ENCODE peak calls at places on chromosomes 12 and 14, in nine cellular contexts. Z, Y, N, E, G, P, U, F and S are unnamed samples.

GRCh38 chr14:105470812-105471771 is 3.5 kb upstream of the CRIP2 start:
- DNase-seq in Y (no peak), P (no peak), E (no peak), F (no peak), G (no peak), Z (no peak), U (no peak), N (no peak), S (no peak)

GRCh38 chr12:127690161-127690560 is 576.8 kb upstream of the TMEM132C start:
- DNase-seq in N (peak), P (no peak), F (no peak), Z (no peak), U (no peak), G (no peak), Y (no peak), E (no peak), S (no peak)

GRCh38 chr12:59843260-59843843 is 247.5 kb downstream of the SLC16A7 start:
- DNase-seq in P (no peak), F (no peak), E (no peak), N (no peak), G (no peak), Z (peak), Y (no peak), U (peak), S (no peak)

GRCh38 chr12:53327435-53328042 is 6.1 kb upstream of the AAAS start:
- DNase-seq in U (no peak), G (no peak), P (no peak), Z (no peak), N (no peak), Y (no peak), E (no peak), F (no peak), S (no peak)

GRCh38 chr12:40819427-40820108 is 127.3 kb downstream of the CNTN1 start:
- DNase-seq in G (no peak), U (peak), E (no peak), P (no peak), Z (no peak), Y (no peak), N (no peak), F (no peak), S (peak)

GRCh38 chr12:121518656-121519055 is 62.2 kb downstream of the KDM2B start:
- DNase-seq in F (no peak), E (no peak), G (no peak), N (no peak), U (no peak), P (no peak), Y (no peak), Z (no peak), S (no peak)

GRCh38 chr12:53097564-53098353 is at the start of gene IGFBP6:
- DNase-seq in U (peak), G (peak), Y (no peak), E (peak), F (peak), N (peak), P (no peak), Z (peak), S (peak)

GRCh38 chr12:124228050-124228711 is 66.7 kb upstream of the RFLNA start:
- DNase-seq in Z (no peak), F (no peak), G (no peak), P (no peak), N (no peak), U (no peak), Y (no peak), E (no peak), S (no peak)

GRCh38 chr14:68124885-68125731 is 305.5 kb downstream of the RAD51B start:
- DNase-seq in Z (no peak), F (no peak), N (peak), G (peak), E (no peak), U (no peak), P (no peak), Y (no peak), S (no peak)

GRCh38 chr12:89949457-89950195 is 241.0 kb upstream of the ATP2B1 start:
- DNase-seq in F (peak), Z (peak), U (no peak), P (no peak), Y (peak), N (peak), E (no peak), G (peak), S (no peak)

GRCh38 chr14:31486764-31487163 is 1.1 kb downstream of the GPR33 start:
- DNase-seq in U (no peak), G (no peak), P (no peak), Z (no peak), E (no peak), F (no peak), N (no peak), Y (no peak), S (no peak)

GRCh38 chr12:131413006-131413405 is 297.9 kb upstream of the SFSWAP start:
- DNase-seq in F (no peak), U (no peak), Y (no peak), G (no peak), E (no peak), P (no peak), Z (no peak), N (no peak), S (no peak)

GRCh38 chr12:46752396-46752795 is 73.4 kb downstream of the SLC38A4 start:
- DNase-seq in Y (no peak), G (no peak), U (no peak), E (no peak), N (no peak), Z (no peak), P (no peak), F (no peak), S (peak)

GRCh38 chr12:810635-811415 is 58.4 kb downstream of the WNK1 start:
- DNase-seq in E (no peak), N (no peak), G (no peak), U (no peak), Y (no peak), F (no peak), Z (no peak), P (no peak), S (no peak)

GRCh38 chr12:117316336-117316735 is 45.1 kb downstream of the NOS1 start:
- DNase-seq in U (no peak), Z (no peak), G (no peak), P (no peak), E (no peak), N (no peak), Y (no peak), F (no peak), S (no peak)

GRCh38 chr14:68683326-68683725 is 109.5 kb downstream of the ZFP36L1 start:
- DNase-seq in Z (no peak), Y (no peak), G (peak), N (no peak), U (no peak), E (no peak), P (no peak), F (no peak), S (no peak)

GRCh38 chr12:6769003-6769389 is 2.8 kb downstream of the PTMS start:
- DNase-seq in U (peak), E (no peak), Z (peak), Y (no peak), G (peak), P (no peak), N (no peak), F (no peak), S (peak)